ENCODE peak calls at places on chromosomes 13 and 19, in eight cellular contexts. B, P, V, E, Q, C, G and A are unnamed samples.

GRCh38 chr13:80591978-80592377 is 251.1 kb upstream of the SPRY2 start:
- DNase-seq in Q (no peak), E (no peak), C (no peak), V (no peak), B (no peak), G (no peak), P (no peak), A (no peak)

GRCh38 chr19:16380314-16380695 is 55.7 kb downstream of the KLF2 start:
- DNase-seq in Q (no peak), E (no peak), V (no peak), P (no peak), C (no peak), B (no peak), G (no peak), A (no peak)

GRCh38 chr19:21256722-21257121 is 72.5 kb downstream of the ZNF708 start:
- DNase-seq in B (no peak), G (peak; percentile 29), P (no peak), C (no peak), V (no peak), Q (no peak), E (no peak), A (no peak)

GRCh38 chr19:46601318-46602224 is at the start of gene CALM3:
- DNase-seq in Q (no peak), B (no peak), G (no peak), V (no peak), C (peak; percentile 43), E (no peak), P (no peak), A (peak; percentile 90)

GRCh38 chr13:85632526-85633215 is 166.5 kb downstream of the SLITRK6 start:
- DNase-seq in V (no peak), Q (no peak), C (no peak), E (no peak), G (no peak), P (no peak), B (no peak), A (peak; percentile 65)

GRCh38 chr13:29457299-29457698 is 138.2 kb downstream of the SLC7A1 start:
- DNase-seq in Q (peak; percentile 58), V (no peak), C (no peak), E (no peak), B (peak; percentile 59), P (no peak), G (peak; percentile 88), A (peak; percentile 82)

GRCh38 chr19:16834747-16835146 is 5.5 kb downstream of the SIN3B start:
- DNase-seq in Q (peak; percentile 16), G (peak; percentile 41), P (no peak), E (no peak), C (no peak), V (no peak), B (no peak), A (no peak)

GRCh38 chr19:12952488-12953455 is 4.3 kb downstream of the GADD45GIP1 start:
- DNase-seq in G (peak; percentile 94), P (no peak), Q (peak; percentile 92), E (no peak), V (peak; percentile 25), C (peak; percentile 64), B (no peak), A (peak; percentile 97)

GRCh38 chr19:37009871-37010270 is 68.4 kb upstream of the ZNF420 start:
- DNase-seq in V (no peak), G (no peak), C (no peak), B (no peak), P (no peak), E (no peak), Q (no peak), A (no peak)

GRCh38 chr13:93476175-93476574 is 249.6 kb downstream of the GPC6 start:
- DNase-seq in E (no peak), B (no peak), P (no peak), Q (no peak), V (no peak), C (no peak), G (peak; percentile 72), A (peak; percentile 37)

GRCh38 chr19:46634656-46635218 is 1.3 kb downstream of the GNG8 start:
- DNase-seq in Q (no peak), P (no peak), C (no peak), V (no peak), B (no peak), E (no peak), G (no peak), A (peak; percentile 57)

GRCh38 chr19:12956446-12957388 is at the start of gene GADD45GIP1:
- DNase-seq in V (no peak), G (peak; percentile 90), B (peak; percentile 81), E (peak; percentile 90), C (peak; percentile 84), P (peak; percentile 90), Q (peak; percentile 80), A (peak; percentile 96)

GRCh38 chr13:94309997-94310842 is 169.3 kb downstream of the DCT start:
- DNase-seq in B (peak; percentile 29), P (no peak), Q (peak; percentile 93), G (peak; percentile 79), V (no peak), E (no peak), C (no peak), A (peak; percentile 88)

GRCh38 chr19:41050426-41050825 is 37.8 kb upstream of the CYP2A13 start:
- DNase-seq in C (no peak), E (no peak), B (no peak), G (no peak), V (no peak), Q (no peak), P (no peak), A (no peak)

GRCh38 chr13:113155982-113156655 is 2.3 kb upstream of the PROZ start:
- DNase-seq in P (no peak), C (no peak), E (no peak), Q (no peak), G (peak; percentile 33), V (no peak), B (no peak), A (no peak)

GRCh38 chr13:29254971-29255370 is 340.5 kb downstream of the SLC7A1 start:
- DNase-seq in G (no peak), E (no peak), B (no peak), Q (no peak), V (no peak), C (no peak), P (no peak), A (no peak)

GRCh38 chr13:39637890-39638289 is 17.6 kb upstream of the COG6 start:
- DNase-seq in C (no peak), Q (no peak), G (no peak), V (no peak), B (no peak), E (no peak), P (no peak), A (no peak)

GRCh38 chr13:23955064-23955463 is 57.8 kb upstream of the C1QTNF9B start:
- DNase-seq in V (no peak), B (no peak), C (no peak), Q (no peak), P (no peak), G (no peak), E (no peak), A (no peak)

GRCh38 chr19:53308339-53308811 is 25.2 kb upstream of the ZNF845 start:
- DNase-seq in G (peak; percentile 68), V (no peak), Q (peak; percentile 34), E (no peak), P (no peak), B (no peak), C (peak; percentile 32), A (peak; percentile 69)

GRCh38 chr13:110312669-110313031 is 5.6 kb downstream of the COL4A2 start:
- DNase-seq in Q (peak; percentile 59), C (no peak), V (no peak), E (no peak), P (no peak), G (peak; percentile 93), B (no peak), A (peak; percentile 94)

GRCh38 chr13:50589139-50589538 is 254.4 kb downstream of the DLEU7 start:
- DNase-seq in E (no peak), B (peak; percentile 12), G (peak; percentile 95), V (no peak), Q (no peak), C (no peak), P (no peak), A (peak; percentile 85)

GRCh38 chr13:72530471-72530870 is 197.0 kb downstream of the MZT1 start:
- DNase-seq in V (no peak), B (no peak), C (no peak), E (no peak), G (no peak), P (no peak), Q (no peak), A (peak; percentile 82)

GRCh38 chr13:105462981-105463380 is 1072.5 kb downstream of the EFNB2 start:
- DNase-seq in Q (peak; percentile 51), G (no peak), V (no peak), B (no peak), E (no peak), P (no peak), C (no peak), A (peak; percentile 65)

GRCh38 chr13:46544811-46545210 is 8.2 kb upstream of the LRCH1 start:
- DNase-seq in E (no peak), G (no peak), P (no peak), V (no peak), Q (no peak), C (no peak), B (no peak), A (no peak)

GRCh38 chr13:36133950-36134349 is 2.8 kb upstream of the DCLK1 start:
- DNase-seq in B (no peak), P (no peak), C (no peak), V (no peak), Q (no peak), G (no peak), E (no peak), A (no peak)

GRCh38 chr13:21399741-21400140 is 59.4 kb downstream of the ZDHHC20 start:
- DNase-seq in C (no peak), Q (peak; percentile 57), B (no peak), P (no peak), E (no peak), G (peak; percentile 2), V (no peak), A (peak; percentile 45)

GRCh38 chr13:91904597-91904996 is 506.2 kb downstream of the GPC5 start:
- DNase-seq in P (no peak), E (no peak), Q (no peak), G (no peak), C (no peak), V (no peak), B (peak; percentile 9), A (no peak)

GRCh38 chr13:106610511-106610910 is 42.6 kb upstream of the ARGLU1 start:
- DNase-seq in Q (no peak), V (no peak), P (no peak), C (no peak), G (peak; percentile 81), E (no peak), B (no peak), A (peak; percentile 39)

GRCh38 chr19:34962281-34962944 is 1.6 kb downstream of the ZNF792 start:
- DNase-seq in G (no peak), P (no peak), B (no peak), Q (peak; percentile 99), C (peak; percentile 35), V (no peak), E (no peak), A (no peak)

GRCh38 chr19:35555301-35556005 is 8.0 kb downstream of the ATP4A start:
- DNase-seq in P (peak; percentile 64), C (no peak), E (no peak), G (peak; percentile 44), V (no peak), Q (peak; percentile 40), B (peak; percentile 41), A (peak; percentile 83)

GRCh38 chr13:113670541-113670940 is 3.5 kb downstream of the GRK1 start:
- DNase-seq in V (no peak), B (no peak), P (no peak), Q (no peak), G (no peak), E (peak; percentile 15), C (no peak), A (peak; percentile 26)

GRCh38 chr13:104315606-104316005 is 1249.4 kb upstream of the SLC10A2 start:
- DNase-seq in Q (peak; percentile 45), E (no peak), C (no peak), B (peak; percentile 81), G (peak; percentile 11), P (no peak), V (no peak), A (peak; percentile 31)

GRCh38 chr13:27264181-27264580 is 6.4 kb upstream of the RASL11A start:
- DNase-seq in E (no peak), C (peak; percentile 34), P (no peak), Q (no peak), B (no peak), V (peak; percentile 17), G (peak; percentile 90), A (peak; percentile 91)

GRCh38 chr19:42290523-42291436 is 11.2 kb upstream of the PRR19 start:
- DNase-seq in C (no peak), Q (peak; percentile 64), B (no peak), G (peak; percentile 35), P (peak; percentile 66), E (no peak), V (no peak), A (peak; percentile 97)